ENCODE peak calls at places on chromosomes 2 and 18, in four cellular contexts. Z is neural crest cell; V is activated CD8-positive, alpha-beta memory T cell treated with anti-CD3 and anti-CD28 coated beads for 48 hours; U is heart right ventricle. G is an unnamed sample.

GRCh38 chr18:80185545-80185944 is 61.8 kb downstream of the PARD6G start:
- DNase-seq in V (no peak), U (no peak), Z (no peak), G (no peak)

GRCh38 chr2:14781148-14781547 is 148.6 kb downstream of the LRATD1 start:
- DNase-seq in Z (no peak), U (no peak), V (no peak), G (no peak)

GRCh38 chr2:12965540-12966269 is 249.0 kb downstream of the TRIB2 start:
- DNase-seq in V (no peak), Z (no peak), U (no peak), G (no peak)

GRCh38 chr2:8587251-8587791 is 94.5 kb upstream of the ID2 start:
- DNase-seq in Z (no peak), U (no peak), V (no peak), G (no peak)

GRCh38 chr2:3677436-3677835 is 19.4 kb downstream of the ALLC start:
- DNase-seq in Z (no peak), V (no peak), U (no peak), G (no peak)

GRCh38 chr2:108905176-108905575 is 83.8 kb downstream of the EDAR start:
- DNase-seq in V (no peak), U (no peak), Z (no peak), G (no peak)

GRCh38 chr2:191386938-191387536 is 141.8 kb downstream of the MYO1B start:
- DNase-seq in Z (no peak), U (no peak), V (no peak), G (no peak)

GRCh38 chr18:53941601-53942335 is 282.7 kb downstream of the MBD2 start:
- DNase-seq in V (no peak), Z (no peak), U (no peak), G (no peak)

GRCh38 chr2:224098473-224098872 is 59.4 kb upstream of the SERPINE2 start:
- DNase-seq in V (no peak), Z (no peak), U (peak), G (peak)

G was measured in heart left ventricle.